ENCODE peak calls at places on chromosome 5, in four cellular contexts. J is NCI-H1092 treated with DMSO at 0.1 percent for 48 hours; R is KG1; I is stimulated activated CD4-positive, alpha-beta T cell treated with anti-CD3 and anti-CD28 coated beads, Interleukin-1b, Interleukin-23, amount 100 ng/mL, for 1 hour. C is an unnamed sample.

GRCh38 chr5:62578540-62578939 is at the start of gene LRRC70:
- DNase-seq in J (no peak), R (peak; percentile 82), I (no peak), C (no peak)

GRCh38 chr5:172757394-172758010 is 13.5 kb downstream of the DUSP1 start:
- DNase-seq in J (no peak), R (no peak), I (no peak), C (no peak)

GRCh38 chr5:102223542-102224444 is 72.3 kb downstream of the SLCO4C1 start:
- DNase-seq in J (no peak), R (no peak), I (no peak), C (no peak)

GRCh38 chr5:56993241-56993640 is 41.3 kb upstream of the MIER3 start:
- DNase-seq in J (no peak), R (no peak), I (no peak), C (no peak)

GRCh38 chr5:161064297-161064696 is 212.3 kb upstream of the ATP10B start:
- DNase-seq in J (no peak), R (no peak), I (no peak), C (no peak)

GRCh38 chr5:120394259-120394658 is 69.8 kb upstream of the PRR16 start:
- DNase-seq in J (no peak), R (no peak), I (no peak), C (no peak)

GRCh38 chr5:173660481-173661280 is 44.2 kb upstream of the BOD1 start:
- DNase-seq in J (no peak), R (no peak), I (no peak), C (no peak)

GRCh38 chr5:36726767-36727166 is 120.4 kb downstream of the SLC1A3 start:
- DNase-seq in J (no peak), R (no peak), I (no peak), C (no peak)

GRCh38 chr5:96870094-96871021 is 5.9 kb upstream of the ERAP2 start:
- DNase-seq in J (no peak), R (no peak), I (no peak), C (no peak)

GRCh38 chr5:132257131-132258101 is at the start of gene PDLIM4:
- DNase-seq in J (no peak), R (no peak), I (no peak), C (peak; percentile 95)

GRCh38 chr5:82334856-82335255 is 56.7 kb upstream of the RPS23 start:
- DNase-seq in J (no peak), R (no peak), I (no peak), C (peak; percentile 77)

C was measured in osteoblast.